ENCODE peak calls at places on chromosomes 3 and 15, in ten cellular contexts. V, Q, B, A, R, S, M, G, Z and Y are unnamed samples.
A peak's percentile ranks its signal among the peaks of the same experiment; 100 is the strongest.

GRCh38 chr3:24060055-24060454 is 115.0 kb downstream of the NR1D2 start:
- DNase-seq in V (no peak), Q (no peak), B (no peak), A (peak; percentile 54), R (no peak), S (no peak), M (no peak), G (no peak), Z (no peak), Y (peak; percentile 79)

GRCh38 chr3:197750863-197751737 is 1.4 kb downstream of the FYTTD1 start:
- DNase-seq in V (no peak), Q (peak; percentile 95), B (peak; percentile 17), A (peak; percentile 55), R (no peak), S (no peak), M (peak; percentile 35), G (peak; percentile 13), Z (peak; percentile 9), Y (peak; percentile 35)

GRCh38 chr15:57741089-57741488 is 34.6 kb downstream of the POLR2M start:
- DNase-seq in V (no peak), Q (no peak), B (no peak), A (no peak), R (no peak), S (no peak), M (no peak), G (no peak), Z (no peak), Y (no peak)

GRCh38 chr3:126060613-126061145 is 23.2 kb downstream of the SLC41A3 start:
- DNase-seq in V (no peak), Q (peak; percentile 77), B (no peak), A (no peak), R (no peak), S (no peak), M (no peak), G (no peak), Z (no peak), Y (peak; percentile 22)

GRCh38 chr3:188174309-188175044 is 20.5 kb downstream of the LPP start:
- DNase-seq in V (no peak), Q (no peak), B (peak; percentile 18), A (no peak), R (no peak), S (no peak), M (no peak), G (no peak), Z (no peak), Y (no peak)

GRCh38 chr3:188296761-188297689 is 143.1 kb downstream of the LPP start:
- DNase-seq in V (no peak), Q (no peak), B (no peak), A (peak; percentile 66), R (no peak), S (no peak), M (no peak), G (no peak), Z (no peak), Y (peak; percentile 35)

GRCh38 chr15:77064118-77064517 is 6.8 kb downstream of the TSPAN3 start:
- DNase-seq in V (no peak), Q (no peak), B (no peak), A (no peak), R (no peak), S (no peak), M (no peak), G (no peak), Z (no peak), Y (no peak)

GRCh38 chr15:89018235-89018634 is 70.0 kb upstream of the ABHD2 start:
- DNase-seq in V (no peak), Q (peak; percentile 85), B (peak; percentile 27), A (no peak), R (peak; percentile 6), S (no peak), M (no peak), G (no peak), Z (no peak), Y (no peak)

GRCh38 chr3:197339841-197340520 is 41.6 kb upstream of the DLG1 start:
- DNase-seq in V (no peak), Q (peak; percentile 79), B (peak; percentile 44), A (peak; percentile 82), R (no peak), S (no peak), M (no peak), G (no peak), Z (no peak), Y (no peak)

GRCh38 chr15:32936283-32936918 is 218.6 kb downstream of the GREM1 start:
- DNase-seq in V (no peak), Q (no peak), B (no peak), A (peak; percentile 25), R (no peak), S (no peak), M (no peak), G (no peak), Z (no peak), Y (no peak)

GRCh38 chr3:127588675-127589577 is 1.6 kb downstream of the TPRA1 start:
- DNase-seq in V (no peak), Q (no peak), B (peak; percentile 29), A (peak; percentile 58), R (no peak), S (no peak), M (no peak), G (no peak), Z (no peak), Y (no peak)

GRCh38 chr15:74340139-74340538 is 27.3 kb downstream of the CYP11A1 start:
- DNase-seq in V (no peak), Q (no peak), B (no peak), A (peak; percentile 73), R (no peak), S (no peak), M (no peak), G (no peak), Z (no peak), Y (no peak)

GRCh38 chr3:58161435-58162398 is 49.1 kb downstream of the DNASE1L3 start:
- DNase-seq in V (no peak), Q (no peak), B (no peak), A (peak; percentile 98), R (no peak), S (no peak), M (no peak), G (no peak), Z (no peak), Y (peak; percentile 79)